ENCODE peak calls at places on chromosome 16, in ten cellular contexts. Y is ascending aorta; X is NB4; O is AG04449; J is transverse colon; H is CD8-positive, alpha-beta memory T cell; V is A549; P is neuronal stem cell; Q is astrocyte; I is astrocyte of the cerebellum. F is an unnamed sample.

GRCh38 chr16:79444522-79445040 is 156.0 kb downstream of the MAF start:
- DNase-seq in Q (no peak), H (no peak), P (no peak), Y (no peak), J (no peak), O (no peak), I (no peak), X (no peak), V (no peak), F (no peak)

GRCh38 chr16:9258423-9259051 is 167.1 kb downstream of the HAPSTR1 start:
- DNase-seq in X (peak), Y (no peak), I (no peak), H (peak), P (peak), Q (peak), V (peak), J (peak), O (no peak), F (no peak)

GRCh38 chr16:65779196-65779595 is 587.3 kb upstream of the CDH5 start:
- DNase-seq in I (no peak), V (no peak), H (no peak), O (no peak), J (no peak), Y (no peak), P (no peak), X (no peak), Q (no peak), F (no peak)

GRCh38 chr16:85610059-85610445 is 3.1 kb upstream of the GSE1 start:
- DNase-seq in I (no peak), J (peak), H (no peak), V (no peak), P (no peak), Q (no peak), Y (no peak), O (no peak), X (no peak), F (peak)

GRCh38 chr16:5062051-5062450 is 3.7 kb downstream of the C16orf89 start:
- DNase-seq in X (no peak), Q (no peak), I (no peak), V (no peak), P (no peak), H (no peak), O (no peak), Y (no peak), J (no peak), F (no peak)

GRCh38 chr16:84841787-84842300 is 22.1 kb downstream of the CRISPLD2 start:
- DNase-seq in Q (no peak), X (no peak), O (no peak), I (no peak), V (no peak), P (no peak), H (no peak), J (peak), Y (no peak), F (no peak)

GRCh38 chr16:87955302-87956168 is 4.3 kb downstream of the BANP start:
- DNase-seq in Y (no peak), Q (peak), I (no peak), H (no peak), X (peak), J (no peak), P (no peak), V (no peak), O (no peak), F (no peak)

GRCh38 chr16:31568577-31569359 is 41.1 kb downstream of the AHSP start:
- DNase-seq in Y (no peak), H (no peak), J (peak), Q (no peak), I (no peak), V (no peak), O (no peak), P (no peak), X (no peak), F (peak)

GRCh38 chr16:14501331-14502255 is 128.5 kb downstream of the PARN start:
- DNase-seq in Y (peak), H (no peak), X (peak), J (peak), P (no peak), I (peak), O (peak), Q (peak), V (peak), F (peak)

DNA sequence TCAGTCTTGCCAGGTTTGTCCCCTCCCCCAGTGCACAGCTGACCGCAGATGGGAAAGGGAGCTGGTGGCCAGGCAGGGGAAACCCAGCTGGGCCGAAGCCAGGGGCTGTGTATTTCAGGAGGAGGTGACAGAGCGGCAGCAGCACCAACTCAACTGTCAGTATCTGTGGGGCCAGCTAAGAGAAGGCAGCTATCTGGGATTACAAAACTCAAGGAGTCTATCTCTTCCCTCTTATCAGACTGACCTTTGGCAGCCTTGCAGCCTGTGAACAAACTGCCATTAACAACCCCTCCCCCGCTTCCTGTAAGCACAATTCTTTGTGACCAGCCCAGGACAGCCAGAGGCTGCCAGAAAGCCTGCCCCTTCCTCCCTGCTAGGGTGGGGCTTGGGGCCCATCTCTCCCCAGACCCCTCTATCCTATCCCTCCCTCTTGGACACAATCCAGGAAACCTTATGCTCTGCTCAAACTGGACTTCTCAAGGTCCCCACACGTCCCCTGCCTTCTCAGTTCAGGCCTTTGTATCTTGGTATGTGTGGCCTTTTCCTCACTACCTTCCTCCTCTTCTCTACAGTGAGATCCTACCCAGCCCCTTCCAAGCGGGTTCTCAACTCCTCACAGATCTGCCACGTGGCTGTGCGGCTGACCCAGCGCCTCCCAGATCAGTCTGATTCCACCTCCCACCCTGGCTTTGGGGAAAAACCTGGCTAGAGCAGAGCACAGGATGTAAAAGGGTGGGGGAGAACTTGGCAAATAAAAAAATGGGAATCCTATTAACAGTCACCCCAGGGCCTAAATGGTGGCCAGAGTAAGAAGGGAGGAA is 10.5 kb downstream of the ST3GAL2 start:
- DNase-seq in J (peak), Q (peak), P (no peak), Y (peak), I (peak), X (peak), V (peak), H (no peak), O (peak), F (peak)
- H3K4me3 ChIP-seq in J (no peak), Q (peak), P (peak), Y (peak), I (no peak), X (peak), V (no peak), H (peak), O (peak), F (no peak)

GRCh38 chr16:12801511-12802042 is 2.1 kb downstream of the CPPED1 start:
- DNase-seq in H (no peak), V (no peak), Q (peak), I (peak), O (peak), J (peak), X (peak), Y (no peak), P (no peak), F (no peak)
- H3K4me3 ChIP-seq in H (no peak), V (no peak), Q (peak), I (no peak), O (no peak), J (no peak), X (peak), Y (peak), P (no peak), F (no peak)

GRCh38 chr16:29926675-29927522 is 873 bp upstream of the KCTD13 start:
- DNase-seq in X (no peak), Y (no peak), V (peak), H (no peak), P (no peak), Q (no peak), I (no peak), O (no peak), J (peak), F (peak)
- H3K4me3 ChIP-seq in X (peak), Y (peak), V (peak), H (peak), P (peak), Q (peak), I (peak), O (peak), J (peak), F (peak)

GRCh38 chr16:16076400-16076901 is 127.0 kb downstream of the ABCC1 start:
- DNase-seq in J (no peak), I (no peak), O (no peak), V (no peak), H (no peak), Q (no peak), Y (no peak), X (no peak), P (no peak), F (no peak)

GRCh38 chr16:16073884-16074781 is 124.7 kb downstream of the ABCC1 start:
- DNase-seq in V (peak), X (peak), O (peak), Y (no peak), Q (peak), P (peak), I (peak), H (no peak), J (peak), F (no peak)

GRCh38 chr16:16080465-16081065 is 131.1 kb downstream of the ABCC1 start:
- DNase-seq in X (no peak), P (no peak), V (no peak), O (no peak), Q (no peak), Y (no peak), J (no peak), I (no peak), H (no peak), F (no peak)

GRCh38 chr16:16071631-16072244 is 122.3 kb downstream of the ABCC1 start:
- DNase-seq in Y (no peak), Q (peak), O (no peak), P (no peak), V (no peak), H (no peak), I (no peak), J (no peak), X (peak), F (peak)

GRCh38 chr16:16075463-16076399 is 126.3 kb downstream of the ABCC1 start:
- DNase-seq in O (no peak), P (no peak), Q (no peak), V (no peak), X (peak), J (peak), I (no peak), H (no peak), Y (peak), F (no peak)
- H3K4me3 ChIP-seq in O (no peak), P (no peak), Q (no peak), V (no peak), X (peak), J (no peak), I (no peak), H (no peak), Y (no peak), F (no peak)

GRCh38 chr16:48308535-48308934 is 61.2 kb upstream of the ABCC11 start:
- DNase-seq in V (no peak), Y (no peak), H (no peak), P (no peak), X (no peak), O (no peak), I (no peak), J (no peak), Q (no peak), F (no peak)

DNA sequence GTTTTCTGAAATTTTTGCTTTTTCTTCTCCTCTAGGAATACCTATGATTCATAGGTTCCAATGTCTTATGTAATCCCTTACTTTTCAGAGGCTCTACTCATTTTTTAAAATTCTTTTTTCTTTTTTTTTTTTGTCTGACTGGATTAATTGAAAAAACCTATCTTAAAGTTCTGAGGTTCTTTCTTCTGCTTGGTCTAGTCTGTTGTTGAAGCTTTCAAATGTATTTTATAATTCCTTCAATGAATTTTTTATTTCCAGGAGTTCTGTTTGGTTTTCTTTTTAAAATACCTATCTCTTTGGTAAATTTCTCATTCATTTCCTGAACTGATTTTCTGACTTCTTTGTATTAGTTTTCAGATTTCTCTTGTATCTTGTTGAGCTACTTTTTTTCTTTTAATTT is 63.9 kb upstream of the ABCC11 start:
- DNase-seq in J (no peak), Q (no peak), O (no peak), V (no peak), H (no peak), P (no peak), I (no peak), Y (no peak), X (no peak), F (no peak)
- H3K4me3 ChIP-seq in J (no peak), Q (no peak), O (no peak), V (no peak), H (no peak), P (no peak), I (no peak), Y (no peak), X (no peak), F (no peak)

GRCh38 chr16:47732806-47733150 is 271.6 kb downstream of the PHKB start:
- DNase-seq in X (no peak), J (no peak), Q (peak), P (no peak), Y (no peak), V (peak), I (peak), H (no peak), O (peak), F (no peak)
- H3K4me3 ChIP-seq in X (peak), J (no peak), Q (peak), P (no peak), Y (no peak), V (no peak), I (no peak), H (no peak), O (no peak), F (no peak)

DNA sequence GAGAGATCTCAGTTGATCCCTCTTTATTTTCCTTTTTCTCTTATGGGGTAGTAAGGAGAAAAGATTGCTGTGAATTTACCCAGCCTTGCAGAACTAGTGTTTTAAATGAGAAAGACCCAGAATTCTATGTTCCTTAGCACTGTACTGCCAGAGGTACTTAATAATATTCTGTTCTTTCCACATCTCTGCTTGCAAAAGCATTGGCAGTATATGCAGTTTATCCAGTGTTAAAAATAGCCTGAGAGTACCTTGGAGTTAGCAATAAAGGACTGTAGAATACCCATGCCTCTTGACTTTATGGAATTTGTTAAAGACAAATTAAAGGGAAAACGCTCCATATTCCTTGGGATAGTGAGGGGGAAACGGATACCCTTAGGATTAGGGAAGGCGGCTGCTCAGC is 11.9 kb downstream of the SLC7A6 start:
- DNase-seq in Y (no peak), X (no peak), J (no peak), H (no peak), O (no peak), P (no peak), Q (no peak), V (no peak), I (no peak), F (no peak)
- H3K4me3 ChIP-seq in Y (no peak), X (no peak), J (no peak), H (peak), O (no peak), P (no peak), Q (no peak), V (no peak), I (no peak), F (no peak)

F was measured in uterus.